ENCODE peak calls at places on chromosomes 5 and 9, in eight cellular contexts. D is Calu3; S is GM23338; E is CD8-positive, alpha-beta T cell; X is NB4; L is RWPE1; N is BE2C; O is dorsolateral prefrontal cortex. P is an unnamed sample.

GRCh38 chr5:78699565-78700143 is 51.1 kb upstream of the LHFPL2 start:
- DNase-seq in O (no peak), E (no peak), N (peak), D (peak), S (no peak), L (peak), X (peak), P (no peak)

GRCh38 chr9:3571500-3571899 is 45.7 kb upstream of the RFX3 start:
- DNase-seq in X (no peak), N (no peak), S (no peak), L (no peak), E (no peak), D (no peak), O (no peak), P (no peak)

GRCh38 chr9:138078846-138079245 is 201.3 kb downstream of the CACNA1B start:
- DNase-seq in X (no peak), N (no peak), O (no peak), S (no peak), D (no peak), L (no peak), E (no peak), P (no peak)

GRCh38 chr9:121780641-121781040 is 129.2 kb downstream of the DAB2IP start:
- DNase-seq in D (no peak), X (no peak), N (peak), L (no peak), S (no peak), O (no peak), E (no peak), P (no peak)

GRCh38 chr5:173296737-173297676 is 31.2 kb downstream of the STC2 start:
- DNase-seq in O (no peak), X (no peak), E (no peak), D (no peak), L (no peak), N (no peak), S (no peak), P (no peak)

GRCh38 chr9:92440751-92441046 is 16.4 kb upstream of the OMD start:
- DNase-seq in D (no peak), O (no peak), E (no peak), N (no peak), S (no peak), L (no peak), X (no peak), P (no peak)

GRCh38 chr5:93578813-93579560 is 2.0 kb downstream of the NR2F1-AS1 start:
- DNase-seq in X (peak), N (no peak), S (peak), E (no peak), D (peak), O (peak), L (no peak), P (no peak)

GRCh38 chr9:97923529-97924108 is 1.3 kb upstream of the TRMO start:
- DNase-seq in D (peak), O (peak), E (peak), S (peak), X (peak), L (peak), N (peak), P (peak)

GRCh38 chr5:119112151-119112550 is 41.3 kb downstream of the DMXL1 start:
- DNase-seq in L (no peak), O (no peak), E (no peak), D (no peak), S (no peak), N (no peak), X (no peak), P (no peak)

GRCh38 chr9:1759009-1759408 is 256.1 kb upstream of the SMARCA2 start:
- DNase-seq in D (no peak), O (no peak), E (no peak), X (no peak), L (no peak), S (no peak), N (no peak), P (no peak)

GRCh38 chr5:72106922-72107873 is at the start of gene MAP1B:
- DNase-seq in D (peak), O (peak), N (peak), L (peak), X (peak), S (peak), E (no peak), P (peak)

GRCh38 chr5:42349163-42349562 is 74.1 kb upstream of the GHR start:
- DNase-seq in O (no peak), E (no peak), N (no peak), D (no peak), S (no peak), X (no peak), L (peak), P (no peak)

GRCh38 chr9:113652355-113653152 is 189.0 kb downstream of the RGS3 start:
- DNase-seq in S (no peak), D (no peak), L (no peak), X (no peak), O (peak), N (no peak), E (no peak), P (no peak)

GRCh38 chr5:34916518-34916917 is 1.0 kb downstream of the BRIX1 start:
- DNase-seq in O (no peak), X (no peak), L (no peak), D (no peak), S (no peak), N (no peak), E (no peak), P (no peak)

GRCh38 chr5:34918025-34918424 is 2.5 kb downstream of the BRIX1 start:
- DNase-seq in X (peak), O (no peak), L (no peak), N (no peak), S (no peak), E (no peak), D (no peak), P (no peak)

GRCh38 chr5:34915856-34916192 is 313 bp downstream of the BRIX1 start:
- DNase-seq in D (no peak), S (peak), O (no peak), E (no peak), L (peak), N (no peak), X (peak), P (no peak)

GRCh38 chr5:34915139-34915855 is at the start of the genes BRIX1 and RAD1:
- DNase-seq in X (peak), O (peak), D (peak), S (peak), L (peak), N (peak), E (peak), P (peak)

GRCh38 chr5:34919077-34919476 is 3.6 kb downstream of the BRIX1 start:
- DNase-seq in N (no peak), E (no peak), X (peak), L (no peak), D (no peak), O (no peak), S (peak), P (no peak)
- TF ChIP-seq CTCF in N (peak), E (no peak), X (peak), L (no peak), D (no peak), O (no peak), S (peak), P (no peak)

GRCh38 chr5:43482490-43483064 is 1.1 kb downstream of the TMEM267 start:
- DNase-seq in O (no peak), D (no peak), L (peak), X (peak), S (peak), E (no peak), N (no peak), P (no peak)

GRCh38 chr5:43486353-43486752 is 2.7 kb upstream of the TMEM267 start:
- DNase-seq in D (no peak), E (no peak), N (no peak), O (no peak), S (no peak), L (no peak), X (no peak), P (no peak)

GRCh38 chr5:43483210-43484048 is at the start of gene TMEM267:
- DNase-seq in O (peak), N (peak), X (peak), S (peak), L (peak), D (peak), E (peak), P (peak)

GRCh38 chr5:43485406-43485805 is 1.7 kb upstream of the TMEM267 start:
- DNase-seq in S (no peak), X (peak), N (no peak), E (no peak), D (peak), O (no peak), L (no peak), P (no peak)

GRCh38 chr5:43484049-43484849 is 584 bp upstream of the TMEM267 start:
- DNase-seq in N (peak), S (peak), X (peak), L (peak), D (peak), E (peak), O (peak), P (peak)
- TF ChIP-seq CTCF in N (peak), S (peak), X (peak), L (peak), D (peak), E (peak), O (peak), P (peak)

DNA sequence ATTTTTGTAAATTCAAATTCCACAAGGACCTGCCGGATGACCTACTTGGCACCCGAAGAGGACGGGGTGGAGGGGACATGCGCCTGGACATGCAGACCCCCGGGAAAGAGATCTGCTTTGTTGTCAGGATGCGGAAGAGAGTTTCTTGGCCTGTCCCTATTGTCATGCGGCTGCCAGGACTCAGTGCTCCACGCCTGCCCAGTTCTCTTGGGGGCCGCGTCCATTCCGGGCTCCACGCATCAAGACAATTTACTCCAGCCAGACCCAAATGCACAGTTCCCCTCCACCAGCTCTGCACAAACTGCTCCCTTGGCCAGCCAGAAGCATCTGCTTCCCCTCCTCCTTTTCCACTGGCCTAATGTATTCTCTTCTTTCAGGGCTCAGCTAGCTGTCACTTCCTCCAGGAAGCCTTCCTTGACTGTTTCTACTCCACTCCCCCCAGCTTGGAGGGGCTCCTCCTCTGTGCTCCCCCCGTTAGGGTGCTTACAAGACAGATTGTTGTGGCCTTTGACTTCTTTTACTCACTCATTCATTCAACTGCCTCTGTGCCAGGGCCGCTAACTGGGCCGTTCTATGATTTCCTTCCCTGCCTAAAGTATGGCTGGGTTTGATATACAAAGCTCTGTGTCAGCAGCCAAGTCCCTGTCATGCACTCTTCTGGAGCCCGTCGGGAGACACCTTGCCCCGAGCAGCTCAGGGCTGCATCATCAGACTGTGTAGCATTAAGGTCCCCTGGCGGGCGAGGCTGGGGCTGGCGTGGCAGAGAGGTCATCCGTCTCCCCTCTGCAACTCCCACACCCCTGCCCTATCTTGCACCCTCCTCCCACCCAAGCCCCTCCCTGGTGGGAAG is 6.6 kb downstream of the FIBCD1 start:
- DNase-seq in X (peak), E (no peak), D (no peak), O (no peak), N (peak), L (no peak), S (no peak), P (no peak)
- TF ChIP-seq CTCF in X (no peak), E (no peak), D (no peak), O (no peak), N (peak), L (no peak), S (peak), P (no peak)

GRCh38 chr5:16346380-16346779 is 119.2 kb downstream of the ZNF622 start:
- DNase-seq in N (no peak), O (no peak), L (no peak), E (no peak), X (no peak), S (no peak), D (no peak), P (no peak)

GRCh38 chr5:16350816-16351215 is 114.8 kb downstream of the ZNF622 start:
- DNase-seq in N (no peak), D (no peak), E (no peak), L (no peak), O (no peak), S (no peak), X (no peak), P (no peak)

DNA sequence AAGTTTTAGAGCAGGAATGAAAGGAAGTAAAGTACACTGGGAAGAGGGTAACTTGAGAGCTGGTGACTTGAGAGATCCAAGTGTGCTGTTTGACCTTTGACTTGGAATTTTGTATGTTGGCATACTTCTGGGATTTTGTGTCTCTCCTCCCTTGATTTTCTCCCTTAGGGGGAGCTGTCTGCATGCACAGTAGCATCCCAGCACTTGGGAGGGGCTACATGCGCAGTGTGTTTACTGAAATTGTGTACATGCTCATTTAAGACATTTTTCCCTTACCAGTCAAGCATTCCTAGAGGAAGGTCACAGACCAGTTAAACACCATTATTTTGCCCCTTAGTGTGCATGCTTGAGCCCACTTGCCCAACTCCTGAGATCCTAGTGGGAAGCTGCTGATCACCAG is 120.1 kb downstream of the ZNF622 start:
- DNase-seq in L (no peak), E (no peak), D (no peak), X (no peak), N (peak), O (no peak), S (peak), P (no peak)
- TF ChIP-seq CTCF in L (no peak), E (no peak), D (no peak), X (no peak), N (peak), O (no peak), S (peak), P (no peak)

GRCh38 chr9:131407717-131408195 is 13.9 kb downstream of the PRRC2B start:
- DNase-seq in X (peak), S (peak), O (peak), E (peak), N (no peak), D (no peak), L (peak), P (peak)
- TF ChIP-seq CTCF in X (no peak), S (peak), O (peak), E (peak), N (peak), D (no peak), L (no peak), P (no peak)

DNA sequence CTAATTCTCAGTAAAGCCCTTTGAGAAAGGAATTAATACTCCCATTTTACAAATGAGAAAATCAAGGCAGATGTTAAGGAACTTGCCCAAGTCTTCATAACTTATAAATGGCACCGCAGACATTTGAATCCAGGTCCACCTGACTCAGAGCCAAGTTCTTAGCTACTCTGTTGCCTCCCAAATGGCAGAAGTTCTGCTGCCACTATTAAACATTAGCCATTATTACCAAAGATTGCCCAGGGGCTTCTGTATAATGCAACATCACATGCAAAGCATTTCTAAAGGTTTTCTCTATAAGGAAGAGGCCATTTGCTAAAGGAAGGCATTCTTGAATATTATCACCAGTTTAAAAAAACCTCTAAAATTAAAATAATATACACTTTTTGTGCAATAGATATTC is 28.3 kb downstream of the TPD52L3 start:
- DNase-seq in S (no peak), L (no peak), D (no peak), O (no peak), X (no peak), E (no peak), N (no peak), P (no peak)
- TF ChIP-seq CTCF in S (no peak), L (no peak), D (no peak), O (no peak), X (no peak), E (no peak), N (no peak), P (no peak)

DNA sequence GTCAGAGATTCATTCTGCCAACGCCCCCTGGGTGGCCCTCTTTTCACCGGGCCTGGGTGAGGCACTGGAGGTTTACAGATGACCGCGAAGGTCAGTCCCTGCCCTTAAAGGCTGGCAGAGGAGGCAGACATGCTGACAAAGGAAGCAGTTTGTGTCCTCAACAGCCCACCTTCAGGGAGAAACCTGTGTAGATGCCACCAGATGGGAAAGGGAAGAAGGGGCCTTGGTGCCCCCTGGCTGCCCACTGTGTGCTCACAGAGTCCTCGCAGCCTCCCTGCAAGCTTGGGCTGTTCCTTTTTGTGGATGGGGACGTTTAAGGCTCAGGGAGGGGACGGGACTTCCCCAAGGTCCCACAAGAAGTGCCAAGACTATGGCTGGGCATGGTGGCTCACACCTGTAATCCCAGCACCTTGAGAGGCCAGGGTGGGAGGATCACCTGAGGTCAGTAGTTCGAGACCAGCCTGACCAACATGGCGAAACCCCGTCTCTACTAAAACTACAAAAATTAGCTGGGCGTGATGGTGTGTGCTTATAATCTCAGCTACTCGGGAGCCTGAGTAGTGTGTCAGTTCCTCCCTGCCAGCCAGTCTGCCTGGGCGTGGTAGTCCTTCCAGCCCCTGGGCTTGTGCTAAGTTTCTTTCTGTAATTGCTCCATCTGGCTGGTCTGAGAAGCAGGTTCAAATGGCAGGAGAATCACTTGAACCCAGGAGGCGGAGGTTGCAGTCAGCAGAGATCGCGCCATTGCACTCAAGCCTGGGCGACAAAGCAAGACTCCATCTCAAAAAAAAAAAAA is 36.2 kb downstream of the NEK6 start:
- DNase-seq in E (no peak), X (no peak), L (no peak), D (no peak), O (no peak), N (no peak), S (no peak), P (no peak)
- TF ChIP-seq CTCF in E (peak), X (no peak), L (no peak), D (no peak), O (no peak), N (no peak), S (peak), P (no peak)

DNA sequence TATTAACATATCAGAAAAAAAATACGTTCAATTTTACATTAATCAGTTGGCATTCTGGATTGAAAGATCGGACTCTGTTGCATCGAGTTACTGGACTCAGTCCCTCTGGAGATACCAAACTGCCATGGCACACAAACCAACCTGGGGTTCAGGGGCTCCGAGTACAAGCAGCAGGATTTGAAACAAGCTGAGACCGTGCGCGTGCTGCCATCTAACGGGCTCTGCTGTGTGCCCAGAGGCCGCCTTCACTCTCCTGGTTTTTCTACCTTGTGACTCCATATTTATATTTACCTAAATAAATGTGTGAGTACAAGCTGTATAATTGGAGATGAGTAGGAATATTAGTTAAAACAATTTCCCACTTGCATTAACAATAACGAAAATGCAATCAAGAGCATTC is 48.2 kb downstream of the ANXA1 start:
- DNase-seq in X (no peak), O (no peak), E (no peak), S (peak), L (no peak), D (peak), N (peak), P (no peak)
- TF ChIP-seq CTCF in X (no peak), O (no peak), E (no peak), S (peak), L (no peak), D (no peak), N (peak), P (no peak)

P was measured in endothelial cell.